ENCODE peak calls at places on chromosomes 16 and 17, in ten cellular contexts. One of them, this sample, is unnamed.

GRCh38 chr17:35167046-35167445 is 19.4 kb downstream of the UNC45B start:
- DNase-seq in effector memory CD4-positive, alpha-beta T cell: no peak
- DNase-seq in CD8-positive, alpha-beta T cell: no peak
- DNase-seq in cardiac muscle cell: no peak
- DNase-seq in neural progenitor cell: no peak
- DNase-seq in Karpas-422: no peak
- DNase-seq in CD4-positive, alpha-beta T cell: no peak
- DNase-seq in tibial nerve: no peak
- DNase-seq in heart right ventricle: no peak
- DNase-seq in Peyer's patch: no peak
- DNase-seq in this sample: no peak

GRCh38 chr17:27840688-27841087 is 40.4 kb upstream of the NOS2 start:
- DNase-seq in cardiac muscle cell: no peak
- DNase-seq in CD8-positive, alpha-beta T cell: no peak
- DNase-seq in Karpas-422: no peak
- DNase-seq in heart right ventricle: no peak
- DNase-seq in tibial nerve: no peak
- DNase-seq in Peyer's patch: no peak
- DNase-seq in CD4-positive, alpha-beta T cell: no peak
- DNase-seq in effector memory CD4-positive, alpha-beta T cell: no peak
- DNase-seq in neural progenitor cell: no peak
- DNase-seq in this sample: no peak

GRCh38 chr17:78219396-78220150 is 5.5 kb downstream of the BIRC5 start:
- DNase-seq in Karpas-422: no peak
- DNase-seq in tibial nerve: no peak
- DNase-seq in neural progenitor cell: peak
- DNase-seq in CD4-positive, alpha-beta T cell: no peak
- DNase-seq in CD8-positive, alpha-beta T cell: no peak
- DNase-seq in heart right ventricle: no peak
- DNase-seq in cardiac muscle cell: peak
- DNase-seq in Peyer's patch: no peak
- DNase-seq in effector memory CD4-positive, alpha-beta T cell: no peak
- DNase-seq in this sample: no peak

GRCh38 chr17:691423-691822 is 23.2 kb downstream of the VPS53 start:
- DNase-seq in Peyer's patch: no peak
- DNase-seq in effector memory CD4-positive, alpha-beta T cell: no peak
- DNase-seq in heart right ventricle: no peak
- DNase-seq in CD8-positive, alpha-beta T cell: no peak
- DNase-seq in tibial nerve: no peak
- DNase-seq in neural progenitor cell: no peak
- DNase-seq in CD4-positive, alpha-beta T cell: no peak
- DNase-seq in Karpas-422: no peak
- DNase-seq in cardiac muscle cell: no peak
- DNase-seq in this sample: no peak

GRCh38 chr17:58969156-58969555 is 137.5 kb downstream of the TRIM37 start:
- DNase-seq in cardiac muscle cell: no peak
- DNase-seq in neural progenitor cell: no peak
- DNase-seq in effector memory CD4-positive, alpha-beta T cell: no peak
- DNase-seq in tibial nerve: no peak
- DNase-seq in CD8-positive, alpha-beta T cell: no peak
- DNase-seq in CD4-positive, alpha-beta T cell: no peak
- DNase-seq in heart right ventricle: no peak
- DNase-seq in Peyer's patch: no peak
- DNase-seq in Karpas-422: peak
- DNase-seq in this sample: no peak

GRCh38 chr16:87877942-87878507 is 8.7 kb upstream of the SLC7A5 start:
- DNase-seq in effector memory CD4-positive, alpha-beta T cell: no peak
- DNase-seq in tibial nerve: no peak
- DNase-seq in neural progenitor cell: no peak
- DNase-seq in CD8-positive, alpha-beta T cell: no peak
- DNase-seq in heart right ventricle: no peak
- DNase-seq in CD4-positive, alpha-beta T cell: no peak
- DNase-seq in Karpas-422: peak
- DNase-seq in cardiac muscle cell: no peak
- DNase-seq in Peyer's patch: no peak
- DNase-seq in this sample: no peak

GRCh38 chr17:29577778-29578211 is 9.3 kb downstream of the TP53I13 start:
- DNase-seq in heart right ventricle: peak
- DNase-seq in cardiac muscle cell: no peak
- DNase-seq in Peyer's patch: no peak
- DNase-seq in Karpas-422: no peak
- DNase-seq in neural progenitor cell: no peak
- DNase-seq in CD4-positive, alpha-beta T cell: no peak
- DNase-seq in effector memory CD4-positive, alpha-beta T cell: no peak
- DNase-seq in CD8-positive, alpha-beta T cell: no peak
- DNase-seq in tibial nerve: no peak
- DNase-seq in this sample: no peak

GRCh38 chr16:84080378-84080777 is 36.4 kb downstream of the MBTPS1 start:
- DNase-seq in cardiac muscle cell: no peak
- DNase-seq in CD4-positive, alpha-beta T cell: no peak
- DNase-seq in tibial nerve: no peak
- DNase-seq in heart right ventricle: no peak
- DNase-seq in Peyer's patch: no peak
- DNase-seq in effector memory CD4-positive, alpha-beta T cell: no peak
- DNase-seq in Karpas-422: no peak
- DNase-seq in CD8-positive, alpha-beta T cell: no peak
- DNase-seq in neural progenitor cell: no peak
- DNase-seq in this sample: no peak

GRCh38 chr17:50132104-50132794 is 2.3 kb upstream of the SAMD14 start:
- DNase-seq in effector memory CD4-positive, alpha-beta T cell: no peak
- DNase-seq in Peyer's patch: no peak
- DNase-seq in neural progenitor cell: no peak
- DNase-seq in heart right ventricle: no peak
- DNase-seq in CD8-positive, alpha-beta T cell: no peak
- DNase-seq in cardiac muscle cell: no peak
- DNase-seq in CD4-positive, alpha-beta T cell: no peak
- DNase-seq in Karpas-422: no peak
- DNase-seq in tibial nerve: no peak
- DNase-seq in this sample: no peak

GRCh38 chr16:83245061-83245460 is 562.7 kb upstream of the HSBP1 start:
- DNase-seq in effector memory CD4-positive, alpha-beta T cell: no peak
- DNase-seq in Peyer's patch: no peak
- DNase-seq in heart right ventricle: no peak
- DNase-seq in neural progenitor cell: no peak
- DNase-seq in Karpas-422: no peak
- DNase-seq in tibial nerve: no peak
- DNase-seq in CD8-positive, alpha-beta T cell: no peak
- DNase-seq in cardiac muscle cell: no peak
- DNase-seq in CD4-positive, alpha-beta T cell: no peak
- DNase-seq in this sample: no peak

GRCh38 chr17:6681176-6681575 is 29.6 kb downstream of the C17orf100 start:
- DNase-seq in tibial nerve: no peak
- DNase-seq in heart right ventricle: no peak
- DNase-seq in CD8-positive, alpha-beta T cell: no peak
- DNase-seq in CD4-positive, alpha-beta T cell: no peak
- DNase-seq in cardiac muscle cell: no peak
- DNase-seq in neural progenitor cell: no peak
- DNase-seq in Peyer's patch: no peak
- DNase-seq in effector memory CD4-positive, alpha-beta T cell: no peak
- DNase-seq in Karpas-422: no peak
- DNase-seq in this sample: no peak

GRCh38 chr16:89167425-89167941 is 4.1 kb upstream of the CDH15 start:
- DNase-seq in heart right ventricle: peak
- DNase-seq in Karpas-422: peak
- DNase-seq in cardiac muscle cell: peak
- DNase-seq in neural progenitor cell: peak
- DNase-seq in CD8-positive, alpha-beta T cell: peak
- DNase-seq in CD4-positive, alpha-beta T cell: peak
- DNase-seq in Peyer's patch: peak
- DNase-seq in tibial nerve: peak
- DNase-seq in effector memory CD4-positive, alpha-beta T cell: peak
- DNase-seq in this sample: peak

GRCh38 chr17:40095356-40095943 is 4.9 kb downstream of the NR1D1 start:
- DNase-seq in Peyer's patch: no peak
- DNase-seq in CD8-positive, alpha-beta T cell: no peak
- DNase-seq in tibial nerve: no peak
- DNase-seq in neural progenitor cell: no peak
- DNase-seq in effector memory CD4-positive, alpha-beta T cell: no peak
- DNase-seq in heart right ventricle: no peak
- DNase-seq in Karpas-422: no peak
- DNase-seq in cardiac muscle cell: no peak
- DNase-seq in CD4-positive, alpha-beta T cell: no peak
- DNase-seq in this sample: no peak

GRCh38 chr17:40093005-40093579 is 7.3 kb downstream of the NR1D1 start:
- DNase-seq in heart right ventricle: no peak
- DNase-seq in CD4-positive, alpha-beta T cell: no peak
- DNase-seq in neural progenitor cell: no peak
- DNase-seq in tibial nerve: no peak
- DNase-seq in Peyer's patch: no peak
- DNase-seq in effector memory CD4-positive, alpha-beta T cell: no peak
- DNase-seq in cardiac muscle cell: no peak
- DNase-seq in Karpas-422: no peak
- DNase-seq in CD8-positive, alpha-beta T cell: no peak
- DNase-seq in this sample: no peak

GRCh38 chr17:40095944-40096791 is 4.2 kb downstream of the NR1D1 start:
- DNase-seq in neural progenitor cell: no peak
- DNase-seq in effector memory CD4-positive, alpha-beta T cell: peak
- DNase-seq in tibial nerve: no peak
- DNase-seq in Karpas-422: no peak
- DNase-seq in CD4-positive, alpha-beta T cell: peak
- DNase-seq in CD8-positive, alpha-beta T cell: peak
- DNase-seq in cardiac muscle cell: no peak
- DNase-seq in Peyer's patch: peak
- DNase-seq in heart right ventricle: peak
- DNase-seq in this sample: no peak

GRCh38 chr17:40093580-40094201 is 6.7 kb downstream of the NR1D1 start:
- DNase-seq in Karpas-422: no peak
- DNase-seq in tibial nerve: no peak
- DNase-seq in neural progenitor cell: peak
- DNase-seq in heart right ventricle: no peak
- DNase-seq in CD4-positive, alpha-beta T cell: no peak
- DNase-seq in cardiac muscle cell: no peak
- DNase-seq in Peyer's patch: no peak
- DNase-seq in effector memory CD4-positive, alpha-beta T cell: no peak
- DNase-seq in CD8-positive, alpha-beta T cell: no peak
- DNase-seq in this sample: no peak

DNA sequence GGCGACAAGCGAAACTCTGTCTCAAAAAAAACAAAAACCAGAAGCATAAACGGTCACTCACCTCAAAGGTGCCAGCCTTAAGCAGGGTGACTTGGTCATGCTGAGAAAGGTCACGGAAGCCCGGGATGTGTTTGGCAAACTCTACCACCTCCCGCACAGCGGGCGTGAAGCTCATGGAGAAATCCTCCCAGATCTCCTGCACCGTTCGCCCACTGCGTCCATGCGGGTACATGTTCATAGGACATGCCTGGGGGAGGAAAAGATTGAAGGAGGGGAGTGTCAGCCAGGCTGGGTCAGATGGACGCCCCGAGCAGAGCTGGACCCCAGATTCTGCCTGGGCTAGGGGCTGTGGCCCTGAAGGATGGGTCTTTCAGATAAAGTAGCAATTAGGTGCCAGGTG is 5.5 kb downstream of the NR1D1 start:
- DNase-seq in CD8-positive, alpha-beta T cell: no peak
- DNase-seq in CD4-positive, alpha-beta T cell: no peak
- DNase-seq in effector memory CD4-positive, alpha-beta T cell: no peak
- DNase-seq in heart right ventricle: no peak
- DNase-seq in Karpas-422: no peak
- DNase-seq in tibial nerve: no peak
- DNase-seq in cardiac muscle cell: no peak
- DNase-seq in neural progenitor cell: no peak
- DNase-seq in Peyer's patch: no peak
- DNase-seq in this sample: no peak
- H3K27ac ChIP-seq in CD8-positive, alpha-beta T cell: no peak
- H3K27ac ChIP-seq in CD4-positive, alpha-beta T cell: peak
- H3K27ac ChIP-seq in effector memory CD4-positive, alpha-beta T cell: no peak
- H3K27ac ChIP-seq in heart right ventricle: peak
- H3K27ac ChIP-seq in Karpas-422: no peak
- H3K27ac ChIP-seq in tibial nerve: peak
- H3K27ac ChIP-seq in cardiac muscle cell: peak
- H3K27ac ChIP-seq in neural progenitor cell: no peak
- H3K27ac ChIP-seq in Peyer's patch: peak
- H3K27ac ChIP-seq in this sample: peak

GRCh38 chr17:66190738-66191606 is 961 bp downstream of the CEP112 start:
- DNase-seq in tibial nerve: no peak
- DNase-seq in heart right ventricle: peak
- DNase-seq in CD8-positive, alpha-beta T cell: no peak
- DNase-seq in CD4-positive, alpha-beta T cell: no peak
- DNase-seq in effector memory CD4-positive, alpha-beta T cell: no peak
- DNase-seq in neural progenitor cell: peak
- DNase-seq in cardiac muscle cell: peak
- DNase-seq in Peyer's patch: no peak
- DNase-seq in Karpas-422: no peak
- DNase-seq in this sample: peak
- H3K27ac ChIP-seq in tibial nerve: peak
- H3K27ac ChIP-seq in heart right ventricle: peak
- H3K27ac ChIP-seq in CD8-positive, alpha-beta T cell: peak
- H3K27ac ChIP-seq in CD4-positive, alpha-beta T cell: no peak
- H3K27ac ChIP-seq in effector memory CD4-positive, alpha-beta T cell: peak
- H3K27ac ChIP-seq in neural progenitor cell: no peak
- H3K27ac ChIP-seq in cardiac muscle cell: peak
- H3K27ac ChIP-seq in Peyer's patch: peak
- H3K27ac ChIP-seq in Karpas-422: no peak
- H3K27ac ChIP-seq in this sample: peak

DNA sequence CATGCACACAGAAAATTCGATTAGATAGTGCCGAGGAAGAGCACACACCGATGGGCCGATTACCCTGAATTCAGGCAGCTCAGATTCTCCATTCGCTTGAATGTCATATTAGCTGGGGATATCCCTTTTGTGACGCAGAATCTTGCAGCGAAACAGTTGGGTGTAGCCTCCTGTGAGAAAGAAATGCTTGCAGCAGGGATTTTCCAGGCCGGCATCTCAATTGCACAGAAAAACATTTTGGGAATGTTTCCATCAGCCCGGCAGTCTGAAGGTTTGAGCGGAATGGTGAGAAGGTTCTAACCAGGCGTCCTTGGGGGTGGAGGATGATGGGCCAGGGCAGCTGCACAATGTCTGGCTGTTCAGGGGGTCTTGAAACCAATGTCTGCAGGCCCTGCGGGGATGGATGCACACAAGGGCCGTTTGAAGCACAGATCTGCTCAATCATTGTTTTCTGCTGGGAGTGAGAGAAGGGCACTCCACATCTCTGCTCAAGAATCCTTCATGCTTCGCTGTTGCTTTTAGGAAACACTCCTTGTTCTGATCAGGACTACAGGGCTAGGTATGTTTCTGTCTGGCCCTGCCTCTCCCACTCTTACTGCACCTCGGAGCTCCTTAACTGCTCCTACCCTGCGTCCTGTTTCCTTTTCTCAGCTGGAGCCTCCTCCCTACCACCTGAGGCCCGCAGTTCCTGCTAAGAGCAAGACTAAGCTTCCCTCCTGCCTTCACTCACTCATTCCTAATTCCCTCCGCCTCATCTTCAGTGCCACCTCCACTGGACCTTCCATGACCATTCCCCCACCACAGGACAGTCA is 94.6 kb downstream of the CMIP start:
- DNase-seq in neural progenitor cell: no peak
- DNase-seq in CD8-positive, alpha-beta T cell: no peak
- DNase-seq in Karpas-422: no peak
- DNase-seq in effector memory CD4-positive, alpha-beta T cell: no peak
- DNase-seq in heart right ventricle: no peak
- DNase-seq in cardiac muscle cell: no peak
- DNase-seq in tibial nerve: no peak
- DNase-seq in Peyer's patch: no peak
- DNase-seq in CD4-positive, alpha-beta T cell: no peak
- DNase-seq in this sample: no peak
- H3K27ac ChIP-seq in neural progenitor cell: peak
- H3K27ac ChIP-seq in CD8-positive, alpha-beta T cell: no peak
- H3K27ac ChIP-seq in Karpas-422: no peak
- H3K27ac ChIP-seq in effector memory CD4-positive, alpha-beta T cell: no peak
- H3K27ac ChIP-seq in heart right ventricle: no peak
- H3K27ac ChIP-seq in cardiac muscle cell: peak
- H3K27ac ChIP-seq in tibial nerve: no peak
- H3K27ac ChIP-seq in Peyer's patch: no peak
- H3K27ac ChIP-seq in CD4-positive, alpha-beta T cell: no peak
- H3K27ac ChIP-seq in this sample: no peak

GRCh38 chr16:4801051-4801961 is 1.1 kb downstream of the ROGDI start:
- DNase-seq in CD8-positive, alpha-beta T cell: no peak
- DNase-seq in effector memory CD4-positive, alpha-beta T cell: no peak
- DNase-seq in cardiac muscle cell: peak
- DNase-seq in tibial nerve: no peak
- DNase-seq in Peyer's patch: no peak
- DNase-seq in heart right ventricle: no peak
- DNase-seq in neural progenitor cell: peak
- DNase-seq in Karpas-422: no peak
- DNase-seq in CD4-positive, alpha-beta T cell: no peak
- DNase-seq in this sample: no peak
- H3K27ac ChIP-seq in CD8-positive, alpha-beta T cell: peak
- H3K27ac ChIP-seq in effector memory CD4-positive, alpha-beta T cell: peak
- H3K27ac ChIP-seq in cardiac muscle cell: peak
- H3K27ac ChIP-seq in tibial nerve: no peak
- H3K27ac ChIP-seq in Peyer's patch: peak
- H3K27ac ChIP-seq in heart right ventricle: peak
- H3K27ac ChIP-seq in neural progenitor cell: no peak
- H3K27ac ChIP-seq in Karpas-422: no peak
- H3K27ac ChIP-seq in CD4-positive, alpha-beta T cell: peak
- H3K27ac ChIP-seq in this sample: peak

This sample was measured in testis.